ENCODE peak calls at places on chromosomes 7 and 10, in ten cellular contexts. One of them, this sample, is unnamed.

GRCh38 chr10:65017523-65017922 is 1496.3 kb downstream of the REEP3 start:
- ATAC-seq in A549: no peak
- ATAC-seq in HCT116: no peak
- ATAC-seq in activated CD8-positive, alpha-beta T cell treated with anti-CD3 and anti-CD28 coated beads, Interleukin-2, amount 10 ng/mL, durations not matched to agents 7 days and 5 days: no peak
- ATAC-seq in CD8-positive, alpha-beta T cell: no peak
- ATAC-seq in Panc1: no peak
- ATAC-seq in left cardiac atrium: no peak
- ATAC-seq in effector memory CD8-positive, alpha-beta T cell: no peak
- ATAC-seq in activated T-cell treated with anti-CD3 and anti-CD28 coated beads, Interleukin-2, amount 50 U/mL, for 72 hours: no peak
- ATAC-seq in left ventricle myocardium superior: no peak
- ATAC-seq in this sample: no peak

GRCh38 chr10:73888514-73888913 is 14.2 kb upstream of the CAMK2G start:
- ATAC-seq in A549: no peak
- ATAC-seq in HCT116: peak; percentile 23
- ATAC-seq in activated CD8-positive, alpha-beta T cell treated with anti-CD3 and anti-CD28 coated beads, Interleukin-2, amount 10 ng/mL, durations not matched to agents 7 days and 5 days: no peak
- ATAC-seq in CD8-positive, alpha-beta T cell: no peak
- ATAC-seq in Panc1: no peak
- ATAC-seq in left cardiac atrium: peak; percentile 11
- ATAC-seq in effector memory CD8-positive, alpha-beta T cell: no peak
- ATAC-seq in activated T-cell treated with anti-CD3 and anti-CD28 coated beads, Interleukin-2, amount 50 U/mL, for 72 hours: no peak
- ATAC-seq in left ventricle myocardium superior: peak; percentile 53
- ATAC-seq in this sample: peak; percentile 74

GRCh38 chr7:12595148-12595547 is 24.6 kb downstream of the SCIN start:
- ATAC-seq in A549: no peak
- ATAC-seq in HCT116: no peak
- ATAC-seq in activated CD8-positive, alpha-beta T cell treated with anti-CD3 and anti-CD28 coated beads, Interleukin-2, amount 10 ng/mL, durations not matched to agents 7 days and 5 days: no peak
- ATAC-seq in CD8-positive, alpha-beta T cell: no peak
- ATAC-seq in Panc1: no peak
- ATAC-seq in left cardiac atrium: no peak
- ATAC-seq in effector memory CD8-positive, alpha-beta T cell: no peak
- ATAC-seq in activated T-cell treated with anti-CD3 and anti-CD28 coated beads, Interleukin-2, amount 50 U/mL, for 72 hours: no peak
- ATAC-seq in left ventricle myocardium superior: no peak
- ATAC-seq in this sample: no peak

GRCh38 chr7:1520574-1521234 is 9.8 kb upstream of the MAFK start:
- ATAC-seq in A549: peak; percentile 97
- ATAC-seq in HCT116: peak; percentile 87
- ATAC-seq in activated CD8-positive, alpha-beta T cell treated with anti-CD3 and anti-CD28 coated beads, Interleukin-2, amount 10 ng/mL, durations not matched to agents 7 days and 5 days: no peak
- ATAC-seq in CD8-positive, alpha-beta T cell: no peak
- ATAC-seq in Panc1: peak; percentile 86
- ATAC-seq in left cardiac atrium: no peak
- ATAC-seq in effector memory CD8-positive, alpha-beta T cell: no peak
- ATAC-seq in activated T-cell treated with anti-CD3 and anti-CD28 coated beads, Interleukin-2, amount 50 U/mL, for 72 hours: no peak
- ATAC-seq in left ventricle myocardium superior: no peak
- ATAC-seq in this sample: peak; percentile 61

GRCh38 chr10:100364735-100365391 is 17.8 kb downstream of the SCD start:
- ATAC-seq in A549: peak; percentile 94
- ATAC-seq in HCT116: peak; percentile 86
- ATAC-seq in activated CD8-positive, alpha-beta T cell treated with anti-CD3 and anti-CD28 coated beads, Interleukin-2, amount 10 ng/mL, durations not matched to agents 7 days and 5 days: no peak
- ATAC-seq in CD8-positive, alpha-beta T cell: no peak
- ATAC-seq in Panc1: peak; percentile 88
- ATAC-seq in left cardiac atrium: peak; percentile 72
- ATAC-seq in effector memory CD8-positive, alpha-beta T cell: no peak
- ATAC-seq in activated T-cell treated with anti-CD3 and anti-CD28 coated beads, Interleukin-2, amount 50 U/mL, for 72 hours: no peak
- ATAC-seq in left ventricle myocardium superior: peak; percentile 98
- ATAC-seq in this sample: peak; percentile 97

GRCh38 chr7:137130751-137131158 is 212.8 kb downstream of the PTN start:
- ATAC-seq in A549: no peak
- ATAC-seq in HCT116: no peak
- ATAC-seq in activated CD8-positive, alpha-beta T cell treated with anti-CD3 and anti-CD28 coated beads, Interleukin-2, amount 10 ng/mL, durations not matched to agents 7 days and 5 days: no peak
- ATAC-seq in CD8-positive, alpha-beta T cell: no peak
- ATAC-seq in Panc1: peak; percentile 48
- ATAC-seq in left cardiac atrium: no peak
- ATAC-seq in effector memory CD8-positive, alpha-beta T cell: no peak
- ATAC-seq in activated T-cell treated with anti-CD3 and anti-CD28 coated beads, Interleukin-2, amount 50 U/mL, for 72 hours: no peak
- ATAC-seq in left ventricle myocardium superior: no peak
- ATAC-seq in this sample: no peak

GRCh38 chr10:91313761-91314520 is 93.5 kb downstream of the PCGF5 start:
- ATAC-seq in A549: no peak
- ATAC-seq in HCT116: no peak
- ATAC-seq in activated CD8-positive, alpha-beta T cell treated with anti-CD3 and anti-CD28 coated beads, Interleukin-2, amount 10 ng/mL, durations not matched to agents 7 days and 5 days: no peak
- ATAC-seq in CD8-positive, alpha-beta T cell: no peak
- ATAC-seq in Panc1: no peak
- ATAC-seq in left cardiac atrium: no peak
- ATAC-seq in effector memory CD8-positive, alpha-beta T cell: no peak
- ATAC-seq in activated T-cell treated with anti-CD3 and anti-CD28 coated beads, Interleukin-2, amount 50 U/mL, for 72 hours: peak; percentile 82
- ATAC-seq in left ventricle myocardium superior: no peak
- ATAC-seq in this sample: no peak

GRCh38 chr7:19677201-19677600 is 31.6 kb downstream of the POLR1F start:
- ATAC-seq in A549: no peak
- ATAC-seq in HCT116: no peak
- ATAC-seq in activated CD8-positive, alpha-beta T cell treated with anti-CD3 and anti-CD28 coated beads, Interleukin-2, amount 10 ng/mL, durations not matched to agents 7 days and 5 days: no peak
- ATAC-seq in CD8-positive, alpha-beta T cell: no peak
- ATAC-seq in Panc1: peak; percentile 34
- ATAC-seq in left cardiac atrium: no peak
- ATAC-seq in effector memory CD8-positive, alpha-beta T cell: no peak
- ATAC-seq in activated T-cell treated with anti-CD3 and anti-CD28 coated beads, Interleukin-2, amount 50 U/mL, for 72 hours: no peak
- ATAC-seq in left ventricle myocardium superior: no peak
- ATAC-seq in this sample: no peak